ENCODE peak calls at places on chromosomes 16 and 17, in seven cellular contexts. O, H, V, X, R, D and N are unnamed samples.

GRCh38 chr17:9999948-10000695 is 95.1 kb upstream of the RCVRN start:
- DNase-seq in O (no peak), H (no peak), V (no peak), X (no peak), R (no peak), D (no peak), N (no peak)

GRCh38 chr17:14203392-14203791 is 33.3 kb downstream of the CDRT15 start:
- DNase-seq in O (no peak), H (no peak), V (no peak), X (no peak), R (no peak), D (peak), N (no peak)

GRCh38 chr16:72722552-72722951 is 325.4 kb downstream of the ZFHX3 start:
- DNase-seq in O (no peak), H (no peak), V (no peak), X (no peak), R (no peak), D (no peak), N (no peak)

GRCh38 chr16:17590711-17591654 is 120.2 kb upstream of the XYLT1 start:
- DNase-seq in O (no peak), H (no peak), V (no peak), X (no peak), R (no peak), D (no peak), N (no peak)

GRCh38 chr17:58710948-58711552 is 18.6 kb downstream of the RAD51C start:
- DNase-seq in O (no peak), H (peak), V (peak), X (peak), R (no peak), D (peak), N (peak)

GRCh38 chr17:76408037-76408849 is 23.8 kb downstream of the SPHK1 start:
- DNase-seq in O (peak), H (peak), V (peak), X (peak), R (peak), D (peak), N (peak)

GRCh38 chr17:7045492-7046126 is 1.7 kb upstream of the SLC16A11 start:
- DNase-seq in O (no peak), H (peak), V (peak), X (peak), R (no peak), D (peak), N (no peak)

GRCh38 chr17:79083191-79083971 is 8.8 kb downstream of the ENGASE start:
- DNase-seq in O (peak), H (no peak), V (no peak), X (no peak), R (no peak), D (no peak), N (no peak)

GRCh38 chr17:43216762-43217613 is 5.3 kb downstream of the TMEM106A start:
- DNase-seq in O (no peak), H (no peak), V (no peak), X (no peak), R (no peak), D (no peak), N (no peak)

GRCh38 chr16:86059253-86060171 is 160.6 kb downstream of the IRF8 start:
- DNase-seq in O (peak), H (no peak), V (peak), X (peak), R (peak), D (peak), N (no peak)

GRCh38 chr17:40313660-40314556 is 4.9 kb downstream of the RARA start:
- DNase-seq in O (peak), H (no peak), V (no peak), X (no peak), R (no peak), D (no peak), N (no peak)

GRCh38 chr16:71432906-71433305 is 8.9 kb downstream of the TLE7 start:
- DNase-seq in O (no peak), H (no peak), V (no peak), X (no peak), R (no peak), D (no peak), N (no peak)

GRCh38 chr16:70804729-70805169 is 3.8 kb upstream of the VAC14 start:
- DNase-seq in O (no peak), H (peak), V (no peak), X (no peak), R (no peak), D (no peak), N (no peak)

GRCh38 chr16:81748476-81749198 is 30.5 kb upstream of the PLCG2 start:
- DNase-seq in O (no peak), H (no peak), V (no peak), X (no peak), R (no peak), D (no peak), N (no peak)
- TF ChIP-seq CTCF in O (no peak), H (no peak), V (no peak), X (no peak), R (no peak), D (no peak), N (no peak)

DNA sequence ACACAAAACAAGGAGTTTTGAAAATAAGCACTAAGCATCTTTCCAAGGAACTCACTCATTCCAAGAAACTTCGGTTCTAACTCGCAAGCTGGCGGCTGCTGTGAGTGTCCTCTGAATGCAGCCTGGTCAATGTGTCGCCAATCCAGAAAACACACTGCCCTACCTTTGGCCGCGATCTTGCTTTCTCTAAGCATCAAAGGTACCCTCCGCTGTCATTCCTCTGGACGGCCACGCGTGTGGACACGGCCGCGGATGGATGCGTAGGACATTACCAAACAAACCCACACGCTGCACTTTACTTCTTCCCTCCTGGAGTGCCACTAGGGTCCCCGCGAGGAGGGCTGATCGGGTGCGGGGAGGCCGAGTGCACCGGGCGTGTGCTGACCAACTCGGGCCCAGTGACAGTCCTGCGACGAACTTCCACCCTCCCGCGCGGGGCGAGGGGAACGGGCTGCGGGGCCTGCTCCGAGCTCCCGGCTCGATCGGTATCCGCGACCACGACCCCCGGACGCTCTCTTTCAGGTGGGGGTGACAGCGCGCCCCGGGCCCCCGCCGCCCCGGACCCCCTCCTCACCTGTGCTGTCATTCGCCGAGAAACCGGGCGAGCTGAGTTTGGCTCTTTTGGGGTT is 1.1 kb downstream of the CREBBP start:
- DNase-seq in O (peak), H (no peak), V (peak), X (no peak), R (peak), D (no peak), N (no peak)
- H3K27ac ChIP-seq in O (peak), H (peak), V (no peak), X (peak), R (no peak), D (peak), N (peak)

GRCh38 chr17:31824771-31825360 is 34.2 kb downstream of the COPRS start:
- DNase-seq in O (no peak), H (no peak), V (no peak), X (no peak), R (no peak), D (peak), N (no peak)
- TF ChIP-seq CTCF in O (no peak), H (no peak), V (no peak), X (no peak), R (no peak), D (no peak), N (no peak)

GRCh38 chr17:80451104-80451775 is 25.2 kb downstream of the NPTX1 start:
- DNase-seq in O (no peak), H (no peak), V (no peak), X (no peak), R (no peak), D (no peak), N (no peak)
- H3K27ac ChIP-seq in O (no peak), H (no peak), V (no peak), X (no peak), R (no peak), D (peak), N (no peak)

DNA sequence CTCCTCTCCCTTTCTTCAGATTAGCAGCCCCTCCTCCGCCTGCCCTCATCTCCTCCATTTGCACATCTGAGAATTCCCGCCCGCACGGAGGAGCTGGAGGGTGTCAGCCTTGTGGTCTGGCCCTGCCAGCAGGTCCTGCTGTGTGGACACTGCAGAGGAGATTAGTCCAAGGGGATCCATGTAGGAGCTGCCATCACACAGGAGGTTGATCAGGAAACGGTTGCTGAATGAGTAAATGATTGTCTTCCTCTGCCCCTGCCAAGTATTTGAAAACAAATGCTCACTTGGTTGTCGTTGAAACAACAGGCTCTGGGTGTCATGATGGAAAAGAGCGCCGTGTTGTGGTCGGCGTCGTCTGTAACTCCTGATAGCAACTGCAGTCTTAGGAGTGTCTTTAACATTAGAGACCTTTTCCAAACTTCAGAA is 63.8 kb upstream of the CHMP6 start:
- DNase-seq in O (peak), H (no peak), V (no peak), X (peak), R (no peak), D (peak), N (no peak)
- TF ChIP-seq CTCF in O (peak), H (no peak), V (no peak), X (peak), R (peak), D (no peak), N (peak)

GRCh38 chr17:17503566-17504130 is 7.5 kb upstream of the RASD1 start:
- DNase-seq in O (no peak), H (no peak), V (no peak), X (no peak), R (no peak), D (no peak), N (no peak)
- H3K27ac ChIP-seq in O (no peak), H (no peak), V (no peak), X (no peak), R (no peak), D (no peak), N (no peak)

DNA sequence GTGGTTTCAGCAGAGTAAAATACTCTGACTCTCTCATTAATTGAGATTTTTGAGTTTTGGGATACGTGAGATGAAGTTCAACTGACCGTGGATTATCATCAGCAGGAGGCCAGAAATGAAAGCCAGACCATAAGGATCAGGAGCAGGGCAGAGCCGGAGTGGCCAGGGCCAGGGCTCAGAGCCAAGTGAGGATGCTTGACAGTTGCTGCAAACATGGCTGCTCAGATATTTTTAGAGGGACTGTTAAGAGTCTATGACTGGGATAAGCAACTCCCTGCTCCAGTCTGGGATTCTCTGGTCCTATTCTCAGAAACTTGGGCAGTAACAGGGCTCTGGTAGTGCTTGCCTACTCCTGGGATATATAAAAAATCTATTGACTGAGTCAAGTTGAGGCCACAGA is 17.6 kb upstream of the CDH13 start:
- DNase-seq in O (peak), H (no peak), V (no peak), X (peak), R (peak), D (no peak), N (no peak)
- TF ChIP-seq CTCF in O (no peak), H (no peak), V (no peak), X (no peak), R (no peak), D (no peak), N (no peak)

GRCh38 chr17:74231846-74232713 is 18.7 kb downstream of the TTYH2 start:
- DNase-seq in O (no peak), H (no peak), V (no peak), X (no peak), R (no peak), D (no peak), N (no peak)

GRCh38 chr17:74233937-74234336 is 20.6 kb downstream of the TTYH2 start:
- DNase-seq in O (no peak), H (no peak), V (no peak), X (no peak), R (no peak), D (no peak), N (no peak)

GRCh38 chr17:74237321-74237720 is 23.9 kb downstream of the TTYH2 start:
- DNase-seq in O (no peak), H (no peak), V (no peak), X (no peak), R (no peak), D (no peak), N (no peak)

GRCh38 chr17:74235040-74235581 is 21.7 kb downstream of the TTYH2 start:
- DNase-seq in O (no peak), H (no peak), V (no peak), X (no peak), R (no peak), D (no peak), N (no peak)

GRCh38 chr17:74234482-74234881 is 21.1 kb downstream of the TTYH2 start:
- DNase-seq in O (no peak), H (no peak), V (no peak), X (no peak), R (no peak), D (no peak), N (no peak)
- H3K27ac ChIP-seq in O (peak), H (no peak), V (no peak), X (no peak), R (peak), D (no peak), N (no peak)

DNA sequence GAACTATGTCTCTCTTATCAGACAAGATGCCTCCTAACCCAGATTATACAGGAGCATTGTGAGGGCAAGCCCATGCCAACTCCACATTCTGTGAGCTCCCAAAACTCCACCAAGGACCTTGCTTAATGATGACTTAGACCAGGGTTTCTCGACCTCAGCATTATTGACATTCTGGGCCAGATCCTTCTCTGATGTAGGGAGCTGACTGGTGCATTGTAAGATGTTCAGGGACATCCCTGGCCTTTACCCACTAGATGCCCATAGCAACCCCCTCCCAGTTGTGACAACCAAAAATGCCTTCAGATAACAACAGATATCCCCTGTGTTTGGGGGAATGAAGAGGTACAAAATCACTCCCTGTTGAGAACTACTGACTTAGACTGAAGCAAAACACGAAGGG is 43.6 kb downstream of the HOXB1 start:
- DNase-seq in O (no peak), H (no peak), V (no peak), X (no peak), R (no peak), D (no peak), N (no peak)
- TF ChIP-seq CTCF in O (no peak), H (no peak), V (no peak), X (no peak), R (no peak), D (no peak), N (no peak)